ENCODE peak calls at places on chromosomes 2 and 18, in seven cellular contexts. M is activated naive CD4-positive, alpha-beta T cell treated with Interleukin-2 at 50 U/mL for 16 hours; N is NCI-H2029; X is activated T-cell treated with anti-CD3 and anti-CD28 coated beads, Interleukin-2, amount 50 U/mL, for 72 hours; D is Calu3; L is posterior cingulate gyrus; W is esophagus squamous epithelium. I is an unnamed sample.
A peak's percentile ranks its signal among the peaks of the same experiment; 100 is the strongest.

GRCh38 chr18:54204883-54205282 is 19.6 kb downstream of the MBD2 start:
- DNase-seq in X (no peak), W (no peak), L (no peak), D (no peak), M (no peak), N (no peak), I (no peak)

GRCh38 chr2:45275806-45276205 is 266.6 kb upstream of the SIX2 start:
- DNase-seq in W (no peak), N (no peak), L (no peak), M (no peak), X (no peak), D (no peak), I (no peak)

GRCh38 chr2:204174034-204174433 is 237.5 kb downstream of the ICOS start:
- DNase-seq in M (no peak), N (no peak), W (no peak), X (no peak), L (no peak), D (no peak), I (no peak)

GRCh38 chr2:212939777-212940531 is 211.5 kb downstream of the IKZF2 start:
- DNase-seq in X (no peak), D (peak; percentile 57), M (no peak), L (no peak), N (peak; percentile 95), W (no peak), I (no peak)

GRCh38 chr18:37400832-37401231 is 164.8 kb downstream of the CELF4 start:
- DNase-seq in N (no peak), L (no peak), D (no peak), X (no peak), M (no peak), W (no peak), I (no peak)

GRCh38 chr2:18411571-18411970 is 148.9 kb downstream of the RDH14 start:
- DNase-seq in X (no peak), D (no peak), W (no peak), N (no peak), L (no peak), M (no peak), I (no peak)

GRCh38 chr18:22223263-22223960 is 54.0 kb downstream of the GATA6 start:
- DNase-seq in M (no peak), X (peak; percentile 25), D (peak; percentile 95), N (peak; percentile 81), L (no peak), W (no peak), I (no peak)

GRCh38 chr18:11784905-11785304 is 66.3 kb upstream of the CHMP1B start:
- DNase-seq in D (no peak), M (no peak), L (no peak), W (no peak), N (no peak), X (no peak), I (no peak)

GRCh38 chr2:19796036-19796703 is 105.6 kb downstream of the TTC32 start:
- DNase-seq in L (no peak), M (no peak), X (no peak), D (no peak), N (no peak), W (no peak), I (no peak)

GRCh38 chr2:30446602-30447148 is 371 bp upstream of the LCLAT1 start:
- DNase-seq in W (no peak), M (no peak), N (no peak), X (no peak), L (no peak), D (no peak), I (no peak)

I was measured in germinal center.